ENCODE peak calls at places on chromosomes 7 and 10, in five cellular contexts. E, L, Q, V and B are unnamed samples.

GRCh38 chr10:114495303-114495702 is 91.0 kb upstream of the AFAP1L2 start:
- DNase-seq in E (no peak), L (no peak), Q (no peak), V (no peak), B (no peak)

GRCh38 chr10:124732931-124733536 is 11.1 kb downstream of the FAM53B start:
- DNase-seq in E (no peak), L (peak; percentile 70), Q (peak; percentile 62), V (peak; percentile 32), B (no peak)

GRCh38 chr7:98462926-98463325 is 62.0 kb upstream of the BAIAP2L1 start:
- DNase-seq in E (no peak), L (no peak), Q (no peak), V (no peak), B (no peak)

GRCh38 chr7:71867626-71868025 is 544.5 kb downstream of the CALN1 start:
- DNase-seq in E (no peak), L (no peak), Q (no peak), V (no peak), B (no peak)

GRCh38 chr7:13551503-13551902 is 438.0 kb downstream of the ETV1 start:
- DNase-seq in E (no peak), L (peak; percentile 28), Q (no peak), V (no peak), B (no peak)

GRCh38 chr10:32961892-32962369 is 3.9 kb upstream of the ITGB1 start:
- DNase-seq in E (peak; percentile 79), L (peak; percentile 86), Q (no peak), V (no peak), B (peak; percentile 68)

GRCh38 chr10:65555192-65555591 is 1370.6 kb upstream of the LRRTM3 start:
- DNase-seq in E (no peak), L (no peak), Q (no peak), V (no peak), B (no peak)

GRCh38 chr7:111987115-111987826 is 218.9 kb downstream of the DOCK4 start:
- DNase-seq in E (no peak), L (peak; percentile 80), Q (no peak), V (no peak), B (peak; percentile 40)

GRCh38 chr10:97719602-97720001 is 6.1 kb downstream of the MARVELD1 start:
- DNase-seq in E (no peak), L (no peak), Q (no peak), V (no peak), B (no peak)

GRCh38 chr7:67387851-67388250 is 391.2 kb downstream of the TYW1 start:
- DNase-seq in E (no peak), L (no peak), Q (no peak), V (no peak), B (no peak)

GRCh38 chr7:115357213-115357999 is 435.5 kb downstream of the MDFIC start:
- DNase-seq in E (no peak), L (peak; percentile 98), Q (no peak), V (no peak), B (peak; percentile 68)

GRCh38 chr7:5494683-5495561 is 71.3 kb upstream of the TNRC18 start:
- DNase-seq in E (no peak), L (peak; percentile 72), Q (peak; percentile 84), V (peak; percentile 73), B (peak; percentile 13)

GRCh38 chr7:29285451-29285807 is 90.9 kb downstream of the CHN2 start:
- DNase-seq in E (peak; percentile 28), L (peak; percentile 96), Q (peak; percentile 49), V (peak; percentile 55), B (peak; percentile 62)

GRCh38 chr10:113436836-113437235 is 116.0 kb upstream of the HABP2 start:
- DNase-seq in E (no peak), L (peak; percentile 81), Q (no peak), V (no peak), B (no peak)

GRCh38 chr10:77756319-77757232 is 119.0 kb upstream of the KCNMA1 start:
- DNase-seq in E (no peak), L (peak; percentile 83), Q (peak; percentile 12), V (no peak), B (peak; percentile 14)

GRCh38 chr10:96556003-96556402 is 30.8 kb downstream of the TM9SF3 start:
- DNase-seq in E (no peak), L (peak; percentile 20), Q (no peak), V (no peak), B (no peak)

GRCh38 chr7:25296086-25296485 is 67.8 kb upstream of the NPVF start:
- DNase-seq in E (no peak), L (no peak), Q (no peak), V (no peak), B (no peak)

GRCh38 chr7:142870575-142871259 is 14.8 kb downstream of the TRPV6 start:
- DNase-seq in E (no peak), L (no peak), Q (no peak), V (no peak), B (no peak)

GRCh38 chr10:787933-788651 is 98.6 kb upstream of the DIP2C start:
- DNase-seq in E (no peak), L (peak; percentile 82), Q (no peak), V (no peak), B (no peak)

GRCh38 chr7:24722386-24723177 is 34.7 kb downstream of the GSDME start:
- DNase-seq in E (no peak), L (peak; percentile 24), Q (no peak), V (no peak), B (no peak)

GRCh38 chr7:84191842-84192241 is 2.7 kb downstream of the SEMA3A start:
- DNase-seq in E (no peak), L (no peak), Q (no peak), V (no peak), B (no peak)

GRCh38 chr10:102718220-102718619 is 3.8 kb downstream of the SFXN2 start:
- DNase-seq in E (no peak), L (peak; percentile 69), Q (no peak), V (no peak), B (no peak)

GRCh38 chr10:113139695-113140094 is 189.6 kb downstream of the TCF7L2 start:
- DNase-seq in E (no peak), L (peak; percentile 37), Q (no peak), V (no peak), B (no peak)

GRCh38 chr10:114172776-114173555 is 1.0 kb downstream of the CCDC186 start:
- DNase-seq in E (no peak), L (no peak), Q (no peak), V (no peak), B (no peak)

GRCh38 chr10:118272090-118272775 is 69.9 kb downstream of the FAM204A start:
- DNase-seq in E (no peak), L (peak; percentile 35), Q (no peak), V (no peak), B (no peak)

GRCh38 chr7:12692479-12693259 is 5.2 kb downstream of the ARL4A start:
- DNase-seq in E (no peak), L (no peak), Q (no peak), V (no peak), B (no peak)

GRCh38 chr10:78950656-78951587 is 117.8 kb upstream of the ZMIZ1 start:
- DNase-seq in E (no peak), L (no peak), Q (no peak), V (no peak), B (no peak)

GRCh38 chr10:97542169-97543024 is 30.2 kb upstream of the ANKRD2 start:
- DNase-seq in E (peak; percentile 46), L (peak; percentile 98), Q (peak; percentile 61), V (no peak), B (peak; percentile 62)

GRCh38 chr10:132545659-132546367 is 8.2 kb downstream of the INPP5A start:
- DNase-seq in E (no peak), L (no peak), Q (no peak), V (no peak), B (no peak)

GRCh38 chr7:45922810-45923209 is 1.7 kb upstream of the IGFBP3 start:
- DNase-seq in E (no peak), L (no peak), Q (no peak), V (no peak), B (no peak)

GRCh38 chr10:43037942-43038782 is 38.7 kb upstream of the RET start:
- DNase-seq in E (no peak), L (no peak), Q (no peak), V (no peak), B (no peak)

GRCh38 chr10:96588601-96589419 is 2.0 kb upstream of the TM9SF3 start:
- DNase-seq in E (no peak), L (peak; percentile 23), Q (no peak), V (peak; percentile 11), B (no peak)

GRCh38 chr7:66781408-66782090 is 41.0 kb downstream of the RABGEF1 start:
- DNase-seq in E (no peak), L (no peak), Q (no peak), V (no peak), B (no peak)

GRCh38 chr10:60734226-60734625 is 44.1 kb upstream of the CDK1 start:
- DNase-seq in E (no peak), L (no peak), Q (no peak), V (no peak), B (no peak)

GRCh38 chr10:29356931-29357330 is 68.1 kb downstream of the LYZL1 start:
- DNase-seq in E (no peak), L (no peak), Q (no peak), V (no peak), B (no peak)

GRCh38 chr7:100837099-100837836 is 9.9 kb upstream of the EPHB4 start:
- DNase-seq in E (peak; percentile 37), L (peak; percentile 88), Q (peak; percentile 78), V (peak; percentile 54), B (peak; percentile 61)

GRCh38 chr7:7911339-7911738 is 57.3 kb upstream of the GLCCI1 start:
- DNase-seq in E (peak; percentile 88), L (peak; percentile 24), Q (no peak), V (no peak), B (peak; percentile 10)

GRCh38 chr10:110355181-110355831 is 50.6 kb upstream of the SMNDC1 start:
- DNase-seq in E (no peak), L (peak; percentile 30), Q (no peak), V (no peak), B (no peak)

GRCh38 chr10:47037654-47038425 is 126.6 kb downstream of the PTPN20 start:
- DNase-seq in E (no peak), L (no peak), Q (no peak), V (no peak), B (no peak)